ENCODE peak calls at places on chromosomes 11 and 22, in eight cellular contexts. B is activated naive CD4-positive, alpha-beta T cell treated with anti-CD3 and anti-CD28 coated beads, Interleukin-2, amount 10 ng/mL, durations not matched to agents 7 days and 5 days; Q is A549; Z is cardiac fibroblast; R is prostate gland; T is activated CD4-positive, alpha-beta memory T cell treated with anti-CD3 and anti-CD28 coated beads for 36 hours; E is stimulated activated CD8-positive, alpha-beta memory T cell treated with anti-CD3 and anti-CD28 coated beads, Interleukin-12 subunit alpha, Interleukin-12 subunit beta, amount 100 ng/mL, for 4 hours; D is amniotic stem cell. N is an unnamed sample.

GRCh38 chr22:31898911-31899310 is 45.4 kb upstream of the YWHAH start:
- DNase-seq in Z (no peak), B (no peak), R (no peak), T (no peak), D (no peak), E (no peak), Q (no peak), N (no peak)

GRCh38 chr11:106418786-106419185 is 341.3 kb downstream of the AASDHPPT start:
- DNase-seq in R (no peak), B (no peak), D (no peak), T (no peak), Z (no peak), E (no peak), Q (no peak), N (no peak)

GRCh38 chr22:41288245-41288946 is 2.4 kb upstream of the RANGAP1 start:
- DNase-seq in E (no peak), Z (peak; percentile 67), D (peak; percentile 73), Q (peak; percentile 71), B (no peak), R (peak; percentile 80), T (no peak), N (no peak)

GRCh38 chr22:50207383-50208031 is 6.7 kb downstream of the SELENOO start:
- DNase-seq in D (no peak), E (no peak), R (no peak), Z (no peak), B (no peak), T (no peak), Q (no peak), N (no peak)

GRCh38 chr11:102415252-102415916 is 37.2 kb downstream of the TMEM123 start:
- DNase-seq in B (no peak), T (no peak), R (no peak), E (no peak), Z (no peak), D (no peak), Q (no peak), N (no peak)

GRCh38 chr22:26646158-26646557 is 11.2 kb upstream of the MIAT start:
- DNase-seq in R (no peak), Q (no peak), B (no peak), E (no peak), D (no peak), T (no peak), Z (peak; percentile 23), N (no peak)

GRCh38 chr11:84634309-84634708 is 992.8 kb downstream of the DLG2 start:
- DNase-seq in E (no peak), D (no peak), Q (no peak), B (no peak), Z (no peak), R (no peak), T (no peak), N (no peak)

GRCh38 chr22:50144005-50144614 is 26.4 kb upstream of the PANX2 start:
- DNase-seq in T (no peak), R (no peak), Z (no peak), Q (no peak), E (no peak), B (no peak), D (no peak), N (no peak)

N was measured in activated effector memory CD4-positive, alpha-beta T cell treated with anti-CD3 and anti-CD28 coated beads, Interleukin-2, amount 50 U/mL, for 16 hours.